ENCODE peak calls at places on chromosome 10, in six cellular contexts. One of them, this sample, is unnamed. For H3K4me1, the result is how much of the 10 kb centered on the place peaks cover.

GRCh38 chr10:114334301-114334700 is 70.0 kb downstream of the AFAP1L2 start:
- DNase-seq in heart left ventricle: no peak
- DNase-seq in heart right ventricle: no peak
- DNase-seq in A549: no peak
- DNase-seq in SJSA1: no peak
- DNase-seq in lower lobe of right lung: no peak
- DNase-seq in this sample: no peak

GRCh38 chr10:8114741-8115340 is 60.4 kb downstream of the GATA3 start:
- DNase-seq in heart left ventricle: no peak
- DNase-seq in heart right ventricle: no peak
- DNase-seq in A549: no peak
- DNase-seq in SJSA1: no peak
- DNase-seq in lower lobe of right lung: no peak
- DNase-seq in this sample: no peak

GRCh38 chr10:5616871-5617270 is 49.5 kb downstream of the ASB13 start:
- DNase-seq in heart left ventricle: peak
- DNase-seq in heart right ventricle: no peak
- DNase-seq in A549: no peak
- DNase-seq in SJSA1: no peak
- DNase-seq in lower lobe of right lung: no peak
- DNase-seq in this sample: no peak

GRCh38 chr10:92591550-92592140 is 1.3 kb upstream of the KIF11 start:
- DNase-seq in heart left ventricle: peak
- DNase-seq in heart right ventricle: peak
- DNase-seq in A549: peak
- DNase-seq in SJSA1: peak
- DNase-seq in lower lobe of right lung: peak
- DNase-seq in this sample: peak

GRCh38 chr10:96752380-96752779 is 32.1 kb upstream of the PIK3AP1 start:
- DNase-seq in heart left ventricle: no peak
- DNase-seq in heart right ventricle: no peak
- DNase-seq in A549: no peak
- DNase-seq in SJSA1: no peak
- DNase-seq in lower lobe of right lung: no peak
- DNase-seq in this sample: no peak

GRCh38 chr10:132458595-132459251 is 61.7 kb downstream of the PWWP2B start:
- DNase-seq in heart left ventricle: peak
- DNase-seq in heart right ventricle: peak
- DNase-seq in A549: peak
- DNase-seq in SJSA1: no peak
- DNase-seq in lower lobe of right lung: peak
- DNase-seq in this sample: peak

GRCh38 chr10:80515511-80515910 is 22.2 kb upstream of the SH2D4B start:
- DNase-seq in heart left ventricle: no peak
- DNase-seq in heart right ventricle: no peak
- DNase-seq in A549: no peak
- DNase-seq in SJSA1: no peak
- DNase-seq in lower lobe of right lung: no peak
- DNase-seq in this sample: peak

GRCh38 chr10:24374134-24374915 is 165.4 kb downstream of the KIAA1217 start:
- DNase-seq in heart left ventricle: no peak
- DNase-seq in heart right ventricle: no peak
- DNase-seq in A549: no peak
- DNase-seq in SJSA1: no peak
- DNase-seq in lower lobe of right lung: no peak
- DNase-seq in this sample: no peak

GRCh38 chr10:122328676-122329075 is 45.8 kb upstream of the PLEKHA1 start:
- DNase-seq in heart left ventricle: no peak
- DNase-seq in heart right ventricle: no peak
- DNase-seq in A549: no peak
- DNase-seq in SJSA1: peak
- DNase-seq in lower lobe of right lung: no peak
- DNase-seq in this sample: no peak
- H3K4me1 ChIP-seq in heart left ventricle: under half
- H3K4me1 ChIP-seq in heart right ventricle: under half
- H3K4me1 ChIP-seq in A549: under half
- H3K4me1 ChIP-seq in SJSA1: under half
- H3K4me1 ChIP-seq in lower lobe of right lung: under half
- H3K4me1 ChIP-seq in this sample: under half

GRCh38 chr10:70323143-70323696 is 39.4 kb upstream of the NPFFR1 start:
- DNase-seq in heart left ventricle: no peak
- DNase-seq in heart right ventricle: no peak
- DNase-seq in A549: no peak
- DNase-seq in SJSA1: no peak
- DNase-seq in lower lobe of right lung: no peak
- DNase-seq in this sample: no peak
- H3K27ac ChIP-seq in heart left ventricle: peak
- H3K27ac ChIP-seq in heart right ventricle: no peak
- H3K27ac ChIP-seq in A549: no peak
- H3K27ac ChIP-seq in SJSA1: no peak
- H3K27ac ChIP-seq in lower lobe of right lung: no peak
- H3K27ac ChIP-seq in this sample: no peak

DNA sequence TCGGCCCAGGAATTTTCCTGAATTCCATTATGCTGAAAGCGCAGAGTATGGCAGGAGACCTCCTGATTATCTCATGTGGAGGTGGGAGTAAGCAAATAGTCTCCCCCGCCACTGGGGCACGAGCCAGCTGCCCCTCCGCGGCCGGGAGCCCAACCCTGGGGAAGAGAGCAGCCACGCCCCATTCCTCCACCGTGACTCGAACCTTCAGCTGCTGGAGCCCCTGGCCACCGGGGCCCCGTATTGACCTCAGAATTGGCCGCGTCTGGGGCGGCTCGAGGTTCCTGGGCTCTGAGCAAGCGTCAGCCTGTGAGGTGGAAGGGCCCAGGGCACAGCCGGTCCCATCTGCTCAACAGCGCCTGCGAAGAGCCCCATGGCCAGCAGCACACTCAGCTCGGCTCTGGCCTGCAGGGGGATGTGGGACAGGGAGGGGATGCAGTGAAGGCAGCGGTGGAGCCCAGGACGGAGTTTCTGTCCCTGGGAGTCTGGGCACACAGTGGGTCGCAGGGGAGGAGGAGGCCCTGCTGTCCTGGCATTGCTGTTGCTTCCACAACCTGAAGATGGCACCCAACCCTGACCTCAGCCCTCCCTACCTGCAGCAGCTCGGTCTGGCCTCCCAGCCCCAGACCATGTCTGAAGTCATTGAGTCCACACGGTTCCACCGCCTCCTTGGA is 97.8 kb downstream of the CHST15 start:
- DNase-seq in heart left ventricle: peak
- DNase-seq in heart right ventricle: peak
- DNase-seq in A549: peak
- DNase-seq in SJSA1: peak
- DNase-seq in lower lobe of right lung: peak
- DNase-seq in this sample: peak
- H3K4me3 ChIP-seq in heart left ventricle: peak
- H3K4me3 ChIP-seq in heart right ventricle: peak
- H3K4me3 ChIP-seq in A549: peak
- H3K4me3 ChIP-seq in SJSA1: no peak
- H3K4me3 ChIP-seq in lower lobe of right lung: peak
- H3K4me3 ChIP-seq in this sample: no peak

DNA sequence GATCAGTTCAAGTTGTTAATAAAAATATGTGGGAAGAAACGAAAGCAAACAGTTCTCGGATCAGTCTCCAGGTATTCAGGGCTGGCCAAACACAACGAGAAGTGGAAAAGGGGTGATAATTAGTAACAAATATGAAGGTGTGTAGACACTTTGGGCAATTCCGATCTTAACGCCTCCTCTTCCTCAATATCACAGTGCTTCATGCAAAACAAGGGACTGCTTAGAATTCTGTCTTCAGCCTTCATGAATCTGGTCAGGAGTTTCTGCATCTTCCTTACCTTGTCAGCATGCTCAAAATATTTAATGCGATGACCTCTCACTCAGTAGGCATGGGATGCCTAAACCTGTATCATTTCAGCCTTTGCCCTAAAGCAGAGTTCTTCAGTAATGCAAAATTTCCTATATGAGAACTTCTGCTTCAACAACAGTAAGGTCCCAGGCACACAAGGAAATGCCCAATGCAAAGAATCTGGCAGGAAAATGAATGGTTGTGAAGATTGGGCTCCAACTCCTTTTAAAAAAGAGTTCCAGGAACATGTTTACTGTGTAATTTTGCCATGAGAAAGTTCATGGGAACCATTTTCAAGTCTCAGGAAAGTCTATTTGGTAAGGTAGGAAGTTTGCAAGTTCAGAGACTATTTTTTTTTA is 23.4 kb upstream of the VAX1 start:
- DNase-seq in heart left ventricle: no peak
- DNase-seq in heart right ventricle: no peak
- DNase-seq in A549: no peak
- DNase-seq in SJSA1: no peak
- DNase-seq in lower lobe of right lung: no peak
- DNase-seq in this sample: no peak
- H3K4me1 ChIP-seq in heart left ventricle: under half
- H3K4me1 ChIP-seq in heart right ventricle: under half
- H3K4me1 ChIP-seq in A549: under half
- H3K4me1 ChIP-seq in SJSA1: under half
- H3K4me1 ChIP-seq in lower lobe of right lung: under half
- H3K4me1 ChIP-seq in this sample: under half

GRCh38 chr10:14550471-14550941 is 219.8 kb upstream of the FRMD4A start:
- DNase-seq in heart left ventricle: no peak
- DNase-seq in heart right ventricle: no peak
- DNase-seq in A549: no peak
- DNase-seq in SJSA1: no peak
- DNase-seq in lower lobe of right lung: no peak
- DNase-seq in this sample: no peak
- H3K27ac ChIP-seq in heart left ventricle: peak
- H3K27ac ChIP-seq in heart right ventricle: no peak
- H3K27ac ChIP-seq in A549: peak
- H3K27ac ChIP-seq in SJSA1: no peak
- H3K27ac ChIP-seq in lower lobe of right lung: no peak
- H3K27ac ChIP-seq in this sample: no peak

GRCh38 chr10:77635402-77636227 is 2.0 kb downstream of the KCNMA1 start:
- DNase-seq in heart left ventricle: no peak
- DNase-seq in heart right ventricle: no peak
- DNase-seq in A549: no peak
- DNase-seq in SJSA1: no peak
- DNase-seq in lower lobe of right lung: no peak
- DNase-seq in this sample: no peak
- H3K4me3 ChIP-seq in heart left ventricle: peak
- H3K4me3 ChIP-seq in heart right ventricle: peak
- H3K4me3 ChIP-seq in A549: no peak
- H3K4me3 ChIP-seq in SJSA1: no peak
- H3K4me3 ChIP-seq in lower lobe of right lung: peak
- H3K4me3 ChIP-seq in this sample: peak

DNA sequence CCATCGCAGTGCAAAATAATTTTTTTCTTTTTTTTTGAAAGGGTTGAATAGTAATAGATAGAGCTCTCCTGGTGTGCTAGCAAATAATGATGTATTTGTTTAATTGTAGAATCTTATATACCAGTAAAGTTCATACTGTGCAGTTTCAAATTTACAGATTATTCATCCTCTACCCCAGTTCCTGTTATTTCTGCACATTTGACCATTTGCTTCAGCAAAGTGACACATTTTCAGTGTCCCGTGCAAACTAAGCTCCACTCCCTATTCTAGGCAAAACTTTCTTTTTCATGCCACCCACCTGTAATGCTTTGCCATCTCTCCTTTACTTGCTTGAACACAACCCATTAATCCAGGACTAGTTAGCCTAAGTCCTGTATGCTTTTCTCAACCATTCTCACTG is 43.0 kb downstream of the SHOC2 start:
- DNase-seq in heart left ventricle: no peak
- DNase-seq in heart right ventricle: no peak
- DNase-seq in A549: no peak
- DNase-seq in SJSA1: no peak
- DNase-seq in lower lobe of right lung: no peak
- DNase-seq in this sample: no peak
- H3K4me1 ChIP-seq in heart left ventricle: under half
- H3K4me1 ChIP-seq in heart right ventricle: half or more
- H3K4me1 ChIP-seq in A549: under half
- H3K4me1 ChIP-seq in SJSA1: under half
- H3K4me1 ChIP-seq in lower lobe of right lung: under half
- H3K4me1 ChIP-seq in this sample: under half

GRCh38 chr10:71319042-71319799 is at the start of gene SLC29A3:
- DNase-seq in heart left ventricle: peak
- DNase-seq in heart right ventricle: peak
- DNase-seq in A549: peak
- DNase-seq in SJSA1: peak
- DNase-seq in lower lobe of right lung: peak
- DNase-seq in this sample: peak
- H3K27ac ChIP-seq in heart left ventricle: peak
- H3K27ac ChIP-seq in heart right ventricle: peak
- H3K27ac ChIP-seq in A549: peak
- H3K27ac ChIP-seq in SJSA1: no peak
- H3K27ac ChIP-seq in lower lobe of right lung: peak
- H3K27ac ChIP-seq in this sample: no peak

DNA sequence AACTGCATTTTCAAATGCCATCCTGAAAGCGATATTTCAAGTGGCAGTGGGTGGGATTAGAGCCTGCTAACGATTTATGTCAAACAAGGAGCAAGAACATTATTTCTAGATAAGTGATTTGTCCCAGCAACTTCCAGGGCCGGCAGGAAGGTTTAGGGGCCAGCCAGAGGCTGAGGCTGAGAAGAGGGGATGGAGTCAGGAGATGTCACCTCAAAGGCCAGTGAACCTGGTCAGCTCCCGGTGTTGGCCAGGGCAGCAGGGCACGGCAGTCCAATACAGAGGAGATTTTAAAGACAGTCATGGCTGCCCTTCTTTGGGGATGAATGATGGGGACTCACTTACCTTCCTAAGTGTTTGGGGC is 105.7 kb upstream of the PPIF start:
- DNase-seq in heart left ventricle: no peak
- DNase-seq in heart right ventricle: no peak
- DNase-seq in A549: no peak
- DNase-seq in SJSA1: no peak
- DNase-seq in lower lobe of right lung: no peak
- DNase-seq in this sample: no peak
- H3K4me3 ChIP-seq in heart left ventricle: peak
- H3K4me3 ChIP-seq in heart right ventricle: peak
- H3K4me3 ChIP-seq in A549: no peak
- H3K4me3 ChIP-seq in SJSA1: no peak
- H3K4me3 ChIP-seq in lower lobe of right lung: peak
- H3K4me3 ChIP-seq in this sample: no peak